ENCODE peak calls at places on chromosomes 2 and 18, in five cellular contexts. O, R, D, F and E are unnamed samples.

GRCh38 chr2:67752964-67753363 is 309.8 kb downstream of the C1D start:
- DNase-seq in O (no peak), R (no peak), D (no peak), F (no peak), E (no peak)

GRCh38 chr2:202375006-202375610 is 1.0 kb upstream of the BMPR2 start:
- DNase-seq in O (peak; percentile 85), R (peak; percentile 84), D (peak; percentile 82), F (peak; percentile 85), E (peak; percentile 13)

GRCh38 chr18:33195795-33196194 is 244.7 kb downstream of the CCDC178 start:
- DNase-seq in O (no peak), R (no peak), D (no peak), F (no peak), E (no peak)

GRCh38 chr2:9071584-9072124 is 68.2 kb upstream of the MBOAT2 start:
- DNase-seq in O (no peak), R (no peak), D (no peak), F (no peak), E (no peak)

GRCh38 chr18:13813271-13813849 is 10.6 kb upstream of the MC5R start:
- DNase-seq in O (no peak), R (no peak), D (no peak), F (no peak), E (peak; percentile 35)

GRCh38 chr2:102013200-102014040 is 21.7 kb downstream of the IL1R2 start:
- DNase-seq in O (no peak), R (no peak), D (no peak), F (no peak), E (no peak)

GRCh38 chr2:151333083-151333482 is 24.3 kb upstream of the TNFAIP6 start:
- DNase-seq in O (no peak), R (no peak), D (no peak), F (no peak), E (no peak)

GRCh38 chr2:9029721-9030120 is 26.2 kb upstream of the MBOAT2 start:
- DNase-seq in O (no peak), R (no peak), D (no peak), F (no peak), E (no peak)

GRCh38 chr2:80489718-80490117 is 185.2 kb upstream of the LRRTM1 start:
- DNase-seq in O (no peak), R (no peak), D (no peak), F (no peak), E (no peak)

GRCh38 chr2:95292623-95293260 is 4.4 kb upstream of the KCNIP3 start:
- DNase-seq in O (no peak), R (no peak), D (no peak), F (no peak), E (no peak)

GRCh38 chr2:127901339-127902072 is 15.8 kb upstream of the AMMECR1L start:
- DNase-seq in O (no peak), R (peak; percentile 92), D (peak; percentile 30), F (no peak), E (no peak)

GRCh38 chr18:63292844-63293683 is 26.5 kb downstream of the BCL2 start:
- DNase-seq in O (peak; percentile 2), R (no peak), D (peak; percentile 85), F (no peak), E (peak; percentile 17)

GRCh38 chr18:66393463-66393862 is 210.4 kb downstream of the CDH19 start:
- DNase-seq in O (no peak), R (no peak), D (no peak), F (no peak), E (no peak)

GRCh38 chr2:187541086-187542085 is 12.8 kb downstream of the TFPI start:
- DNase-seq in O (no peak), R (no peak), D (no peak), F (no peak), E (no peak)

GRCh38 chr2:185208261-185208660 is 530.3 kb upstream of the FSIP2 start:
- DNase-seq in O (no peak), R (no peak), D (no peak), F (no peak), E (no peak)

GRCh38 chr2:126657146-126657635 is 1.2 kb downstream of the GYPC start:
- DNase-seq in O (no peak), R (peak; percentile 95), D (peak; percentile 88), F (peak; percentile 82), E (no peak)

GRCh38 chr2:174012347-174013309 is 47.5 kb upstream of the SP3 start:
- DNase-seq in O (peak; percentile 90), R (peak; percentile 92), D (peak; percentile 88), F (peak; percentile 89), E (peak; percentile 56)

GRCh38 chr18:57043241-57043640 is 103.6 kb upstream of the BOD1L2 start:
- DNase-seq in O (no peak), R (no peak), D (no peak), F (no peak), E (no peak)

GRCh38 chr18:37403100-37403781 is 162.4 kb downstream of the CELF4 start:
- DNase-seq in O (peak; percentile 56), R (no peak), D (peak; percentile 68), F (no peak), E (no peak)

GRCh38 chr18:60372598-60372997 is at the start of gene MC4R:
- DNase-seq in O (no peak), R (no peak), D (no peak), F (no peak), E (no peak)

GRCh38 chr2:158487419-158487818 is 30.7 kb downstream of the PKP4 start:
- DNase-seq in O (no peak), R (no peak), D (no peak), F (no peak), E (no peak)

GRCh38 chr2:39094717-39095363 is 26.0 kb downstream of the SOS1 start:
- DNase-seq in O (no peak), R (no peak), D (no peak), F (no peak), E (no peak)

GRCh38 chr18:8450898-8451665 is 158.2 kb upstream of the RAB12 start:
- DNase-seq in O (no peak), R (no peak), D (peak; percentile 81), F (peak; percentile 69), E (no peak)

GRCh38 chr2:167784071-167784400 is 463.4 kb downstream of the STK39 start:
- DNase-seq in O (no peak), R (no peak), D (no peak), F (no peak), E (no peak)

GRCh38 chr18:12741351-12741750 is 38.5 kb downstream of the PSMG2 start:
- DNase-seq in O (no peak), R (no peak), D (no peak), F (no peak), E (no peak)

GRCh38 chr2:6493266-6493665 is 372.4 kb downstream of the CMPK2 start:
- DNase-seq in O (no peak), R (no peak), D (no peak), F (no peak), E (no peak)

GRCh38 chr2:157899125-157899839 is 23.2 kb upstream of the ACVR1 start:
- DNase-seq in O (no peak), R (no peak), D (no peak), F (no peak), E (no peak)

GRCh38 chr2:224611938-224612337 is 26.8 kb upstream of the CUL3 start:
- DNase-seq in O (no peak), R (no peak), D (no peak), F (no peak), E (no peak)

GRCh38 chr2:233542507-233542906 is 24.1 kb downstream of the USP40 start:
- DNase-seq in O (no peak), R (peak; percentile 75), D (no peak), F (no peak), E (no peak)

GRCh38 chr2:200393191-200393590 is 86.7 kb downstream of the SPATS2L start:
- DNase-seq in O (no peak), R (no peak), D (no peak), F (no peak), E (no peak)

GRCh38 chr2:156867201-156867600 is 390.3 kb upstream of the GALNT5 start:
- DNase-seq in O (no peak), R (no peak), D (no peak), F (no peak), E (no peak)

GRCh38 chr2:19358242-19359020 is at the start of gene OSR1:
- DNase-seq in O (peak; percentile 90), R (peak; percentile 90), D (peak; percentile 81), F (peak; percentile 87), E (no peak)
- TF ChIP-seq POLR2AphosphoS5 in O (no peak), R (peak; percentile 71), D (no peak), F (no peak), E (no peak)

GRCh38 chr2:20447437-20448245 is 767 bp downstream of the RHOB start:
- DNase-seq in O (peak; percentile 91), R (peak; percentile 86), D (peak; percentile 91), F (peak; percentile 82), E (no peak)
- TF ChIP-seq POLR2A in O (no peak), R (no peak), D (no peak), F (no peak), E (peak; percentile 60)

GRCh38 chr2:1715184-1716012 is 28.9 kb downstream of the PXDN start:
- DNase-seq in O (peak; percentile 41), R (peak; percentile 68), D (no peak), F (no peak), E (no peak)

GRCh38 chr2:1716441-1716840 is 27.9 kb downstream of the PXDN start:
- DNase-seq in O (no peak), R (peak; percentile 62), D (no peak), F (no peak), E (no peak)

GRCh38 chr2:1714291-1715064 is 29.8 kb downstream of the PXDN start:
- DNase-seq in O (no peak), R (peak; percentile 62), D (no peak), F (no peak), E (no peak)

GRCh38 chr2:1718339-1719220 is 25.7 kb downstream of the PXDN start:
- DNase-seq in O (peak; percentile 66), R (peak; percentile 66), D (no peak), F (no peak), E (no peak)

GRCh38 chr2:1717129-1717528 is 27.2 kb downstream of the PXDN start:
- DNase-seq in O (no peak), R (peak; percentile 76), D (no peak), F (no peak), E (no peak)
- TF ChIP-seq POLR2AphosphoS5 in O (peak; percentile 45), R (no peak), D (no peak), F (no peak), E (no peak)

GRCh38 chr2:227503433-227504406 is 31.8 kb downstream of the AGFG1 start:
- DNase-seq in O (no peak), R (no peak), D (no peak), F (no peak), E (no peak)
- TF ChIP-seq POLR2A in O (no peak), R (no peak), D (no peak), F (no peak), E (no peak)